ENCODE peak calls at places on chromosomes 6 and 20, in four cellular contexts. L, N, R and K are unnamed samples.

GRCh38 chr20:41427833-41428232 is 61.2 kb upstream of the EMILIN3 start:
- DNase-seq in L (no peak), N (no peak), R (no peak), K (no peak)

GRCh38 chr6:154909821-154910220 is 85.3 kb upstream of the TIAM2 start:
- DNase-seq in L (no peak), R (no peak), N (peak), K (no peak)

GRCh38 chr20:35226126-35226774 is at the start of gene MMP24:
- DNase-seq in L (no peak), N (no peak), R (no peak), K (no peak)

GRCh38 chr6:53961679-53962370 is 149.4 kb upstream of the MLIP start:
- DNase-seq in R (no peak), N (peak), L (no peak), K (no peak)

GRCh38 chr20:59317332-59317731 is 16.9 kb downstream of the EDN3 start:
- DNase-seq in N (no peak), R (no peak), L (no peak), K (no peak)

GRCh38 chr6:163338671-163339405 is 75.7 kb upstream of the QKI start:
- DNase-seq in R (no peak), N (peak), L (peak), K (no peak)

GRCh38 chr6:33854572-33855030 is 50.8 kb upstream of the MLN start:
- DNase-seq in L (no peak), R (no peak), N (no peak), K (no peak)

GRCh38 chr6:110951008-110951407 is 7.5 kb upstream of the GTF3C6 start:
- DNase-seq in R (no peak), N (no peak), L (no peak), K (no peak)

GRCh38 chr6:125974214-125974866 is 12.0 kb upstream of the TRMT11 start:
- DNase-seq in R (no peak), N (peak), L (no peak), K (no peak)

GRCh38 chr20:50762435-50763201 is 31.2 kb downstream of the PARD6B start:
- DNase-seq in R (peak), N (peak), L (no peak), K (peak)

GRCh38 chr6:20661721-20662120 is 127.5 kb downstream of the CDKAL1 start:
- DNase-seq in R (no peak), L (no peak), N (peak), K (no peak)

GRCh38 chr6:47151232-47151898 is 109.2 kb upstream of the ADGRF1 start:
- DNase-seq in R (no peak), L (no peak), N (no peak), K (no peak)

GRCh38 chr6:104896914-104897313 is 37.2 kb upstream of the HACE1 start:
- DNase-seq in N (no peak), L (no peak), R (no peak), K (no peak)

GRCh38 chr6:136086686-136087085 is 163.4 kb downstream of the MTFR2 start:
- DNase-seq in R (no peak), N (no peak), L (no peak), K (no peak)

GRCh38 chr20:17618673-17619013 is 48.8 kb downstream of the DSTN start:
- DNase-seq in N (no peak), L (no peak), R (no peak), K (no peak)

GRCh38 chr6:124961784-124962611 is at the start of gene RNF217:
- DNase-seq in N (peak), R (peak), L (no peak), K (peak)

GRCh38 chr20:21089421-21089820 is 16.7 kb downstream of the LINC00237 start:
- DNase-seq in L (no peak), N (peak), R (no peak), K (no peak)

GRCh38 chr6:52365871-52366540 is 4.1 kb downstream of the PAQR8 start:
- DNase-seq in L (no peak), R (no peak), N (no peak), K (no peak)

GRCh38 chr6:33061987-33062386 is 11.5 kb downstream of the HLA-DPA1 start:
- DNase-seq in R (no peak), N (no peak), L (no peak), K (no peak)

GRCh38 chr20:62685781-62686555 is 22.7 kb upstream of the NTSR1 start:
- DNase-seq in N (no peak), R (peak), L (no peak), K (no peak)

GRCh38 chr20:1182136-1182535 is 2.6 kb downstream of the TMEM74B start:
- DNase-seq in L (no peak), R (no peak), N (no peak), K (no peak)

GRCh38 chr20:46814366-46815232 is 80.0 kb upstream of the EYA2 start:
- DNase-seq in L (peak), R (no peak), N (peak), K (no peak)

GRCh38 chr6:34272022-34272926 is 23.5 kb upstream of the SMIM29 start:
- DNase-seq in N (no peak), L (no peak), R (peak), K (no peak)

GRCh38 chr6:98657764-98658163 is 176.6 kb upstream of the POU3F2 start:
- DNase-seq in L (no peak), R (peak), N (peak), K (no peak)

GRCh38 chr20:63435552-63435951 is 36.9 kb downstream of the KCNQ2 start:
- DNase-seq in L (no peak), N (peak), R (no peak), K (no peak)

GRCh38 chr6:85015396-85015990 is 251.1 kb upstream of the TBX18 start:
- DNase-seq in R (peak), L (no peak), N (peak), K (no peak)

GRCh38 chr6:121884056-121884455 is 448.6 kb downstream of the GJA1 start:
- DNase-seq in L (no peak), N (peak), R (no peak), K (no peak)

GRCh38 chr6:1858191-1858590 is 248.5 kb downstream of the FOXC1 start:
- DNase-seq in N (no peak), R (no peak), L (no peak), K (no peak)

GRCh38 chr6:149140137-149140909 is 177.2 kb upstream of the TAB2 start:
- DNase-seq in R (no peak), N (no peak), L (no peak), K (no peak)

GRCh38 chr6:149840345-149841075 is 23.6 kb downstream of the LRP11 start:
- DNase-seq in R (peak), N (peak), L (no peak), K (no peak)

GRCh38 chr6:137043710-137044365 is 927 bp downstream of the IL20RA start:
- DNase-seq in R (no peak), N (peak), L (no peak), K (no peak)

GRCh38 chr6:138087549-138087948 is 19.7 kb downstream of the PERP start:
- DNase-seq in R (no peak), N (peak), L (no peak), K (no peak)

GRCh38 chr20:37218431-37218830 is 39.1 kb upstream of the MROH8 start:
- DNase-seq in L (no peak), R (no peak), N (no peak), K (no peak)

GRCh38 chr6:71412559-71412958 is 123.9 kb downstream of the OGFRL1 start:
- DNase-seq in R (no peak), N (no peak), L (no peak), K (no peak)

GRCh38 chr6:108839068-108839467 is 9.2 kb upstream of the ARMC2 start:
- DNase-seq in R (no peak), L (no peak), N (no peak), K (no peak)
- H3K4me3 ChIP-seq in R (no peak), L (no peak), N (no peak), K (no peak)

GRCh38 chr6:116106146-116106545 is 5.5 kb downstream of the NT5DC1 start:
- DNase-seq in R (no peak), L (no peak), N (peak), K (no peak)
- H3K4me3 ChIP-seq in R (no peak), L (no peak), N (no peak), K (no peak)

GRCh38 chr6:10416516-10416862 is 1.6 kb upstream of the TFAP2A start:
- DNase-seq in R (no peak), N (no peak), L (no peak), K (no peak)

GRCh38 chr6:10412948-10413849 is 1.7 kb downstream of the TFAP2A start:
- DNase-seq in R (peak), L (no peak), N (no peak), K (no peak)

GRCh38 chr6:10415593-10416480 is 963 bp upstream of the TFAP2A start:
- DNase-seq in N (no peak), L (no peak), R (no peak), K (no peak)

GRCh38 chr6:10413850-10414765 is 766 bp downstream of the TFAP2A start:
- DNase-seq in R (no peak), L (no peak), N (no peak), K (no peak)

DNA sequence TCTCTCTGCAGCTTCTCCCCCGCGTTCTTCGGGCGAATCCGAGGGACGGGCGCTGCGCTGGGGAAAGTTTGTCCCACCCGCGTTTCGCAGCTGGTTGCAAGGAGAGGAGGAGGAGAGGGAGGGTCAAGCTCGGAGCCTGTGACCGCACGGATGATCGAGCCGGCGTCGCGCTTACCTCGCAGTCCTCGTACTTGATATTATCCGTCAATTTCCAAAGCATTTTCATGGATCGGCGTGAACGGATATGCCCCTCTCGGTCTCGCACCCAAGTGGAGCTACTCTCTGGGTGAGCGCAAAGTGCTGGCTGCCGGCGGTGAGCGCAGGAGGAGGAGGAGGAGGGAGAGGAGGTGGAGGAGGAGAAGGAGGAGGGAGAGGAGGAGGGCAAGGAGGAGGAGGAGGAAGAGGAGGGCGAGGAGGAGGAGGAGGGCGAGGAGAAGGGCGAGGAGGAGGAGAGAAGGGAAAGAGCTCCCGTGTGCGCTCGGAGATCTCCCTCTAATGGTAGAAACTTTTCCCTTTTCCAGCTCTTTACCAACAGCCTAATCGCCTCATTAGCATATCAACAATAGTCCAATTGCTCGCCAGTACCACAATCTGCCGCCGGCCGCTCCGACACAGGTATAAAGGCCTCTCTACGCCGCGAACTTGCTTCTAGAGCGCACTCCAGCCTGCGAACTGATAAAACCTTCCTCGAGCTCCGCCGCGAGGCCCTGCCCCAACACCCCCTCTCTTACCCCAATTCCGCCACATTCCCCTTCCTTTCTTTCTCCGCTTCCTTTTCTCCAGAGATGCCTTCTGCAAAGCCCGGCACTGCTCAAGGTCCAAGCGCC is at the start of gene TFAP2A:
- DNase-seq in N (peak), L (no peak), R (no peak), K (no peak)
- H3K4me3 ChIP-seq in N (no peak), L (peak), R (peak), K (peak)

GRCh38 chr6:13431059-13431656 is 56.2 kb downstream of the GFOD1 start:
- DNase-seq in R (no peak), N (no peak), L (no peak), K (no peak)

GRCh38 chr6:13429406-13429753 is 58.0 kb downstream of the GFOD1 start:
- DNase-seq in N (no peak), L (no peak), R (no peak), K (no peak)

GRCh38 chr6:13427346-13427745 is 60.1 kb downstream of the GFOD1 start:
- DNase-seq in R (no peak), N (no peak), L (no peak), K (no peak)

GRCh38 chr6:13427838-13428527 is 59.4 kb downstream of the GFOD1 start:
- DNase-seq in L (no peak), N (no peak), R (peak), K (no peak)

GRCh38 chr6:13428528-13429405 is 58.6 kb downstream of the GFOD1 start:
- DNase-seq in N (no peak), R (no peak), L (no peak), K (no peak)
- H3K4me3 ChIP-seq in N (no peak), R (no peak), L (no peak), K (no peak)